ENCODE peak calls at places on chromosomes 16 and 17, in seven cellular contexts. K is smooth muscle cell of the brain vasculature; Z is fibroblast of the aortic adventitia; Q is activated gamma-delta T cell treated with Interleukin-2 at 50 U/mL for 16 hours; P is lower leg skin; A is CD8-positive, alpha-beta memory T cell; J is MCF 10A. I is an unnamed sample.

GRCh38 chr17:37180371-37180770 is 195.4 kb upstream of the C17orf78 start:
- DNase-seq in K (no peak), Z (no peak), Q (no peak), P (no peak), A (no peak), J (no peak), I (no peak)

GRCh38 chr17:43515641-43516040 is 30.5 kb downstream of the ETV4 start:
- DNase-seq in K (no peak), Z (no peak), Q (no peak), P (no peak), A (no peak), J (no peak), I (no peak)

GRCh38 chr17:78474631-78475146 is 96.2 kb downstream of the PGS1 start:
- DNase-seq in K (no peak), Z (no peak), Q (peak), P (no peak), A (peak), J (no peak), I (peak)

GRCh38 chr17:57612202-57613071 is 132.7 kb downstream of the CCDC182 start:
- DNase-seq in K (no peak), Z (no peak), Q (no peak), P (no peak), A (peak), J (no peak), I (no peak)

GRCh38 chr16:78364501-78364900 is 265.0 kb downstream of the WWOX start:
- DNase-seq in K (no peak), Z (no peak), Q (no peak), P (no peak), A (no peak), J (no peak), I (no peak)

GRCh38 chr16:79595261-79595660 is 5.3 kb downstream of the MAF start:
- DNase-seq in K (no peak), Z (no peak), Q (no peak), P (no peak), A (no peak), J (no peak), I (no peak)

GRCh38 chr17:5870231-5870953 is 199.8 kb upstream of the WSCD1 start:
- DNase-seq in K (no peak), Z (no peak), Q (no peak), P (no peak), A (no peak), J (no peak), I (no peak)

GRCh38 chr17:17561408-17562144 is 29.9 kb downstream of the PEMT start:
- DNase-seq in K (no peak), Z (no peak), Q (no peak), P (peak), A (no peak), J (no peak), I (no peak)

GRCh38 chr17:71741836-71742235 is 379.0 kb upstream of the SOX9 start:
- DNase-seq in K (no peak), Z (no peak), Q (no peak), P (no peak), A (no peak), J (no peak), I (no peak)

GRCh38 chr16:55657616-55658015 is 1.8 kb downstream of the SLC6A2 start:
- DNase-seq in K (no peak), Z (no peak), Q (no peak), P (no peak), A (no peak), J (no peak), I (no peak)